ENCODE peak calls at places on chromosomes 2 and 18, in nine cellular contexts. V is K562, R is hepatocyte, F is MCF 10A, U is activated B cell treated with CpG ODN at 0.5 μM for 24 hours, S is dorsolateral prefrontal cortex, W is fibroblast of mammary gland, J is heart right ventricle, T is neural crest cell. C is an unnamed sample.

GRCh38 chr2:112869258-112869842 is 32.8 kb upstream of the IL1B start:
- DNase-seq in V (peak), R (peak), F (peak), U (no peak), S (no peak), W (peak), J (peak), T (no peak), C (no peak)

GRCh38 chr2:42450136-42450535 is 43.6 kb downstream of the KCNG3 start:
- DNase-seq in V (no peak), R (no peak), F (peak), U (no peak), S (no peak), W (no peak), J (no peak), T (no peak), C (no peak)

GRCh38 chr18:54916507-54916906 is 42.8 kb downstream of the CCDC68 start:
- DNase-seq in V (no peak), R (no peak), F (no peak), U (no peak), S (no peak), W (no peak), J (no peak), T (no peak), C (no peak)

GRCh38 chr18:72161686-72162085 is 382.5 kb downstream of the CBLN2 start:
- DNase-seq in V (no peak), R (no peak), F (peak), U (no peak), S (no peak), W (peak), J (no peak), T (no peak), C (no peak)

GRCh38 chr18:906416-907170 is 1.9 kb downstream of the ADCYAP1 start:
- DNase-seq in V (no peak), R (peak), F (no peak), U (no peak), S (no peak), W (no peak), J (no peak), T (no peak), C (peak)

GRCh38 chr2:155815851-155816250 is 516.7 kb downstream of the NR4A2 start:
- DNase-seq in V (peak), R (peak), F (peak), U (no peak), S (no peak), W (peak), J (no peak), T (no peak), C (peak)

GRCh38 chr18:41744664-41745063 is 210.4 kb upstream of the PIK3C3 start:
- DNase-seq in V (no peak), R (no peak), F (no peak), U (no peak), S (no peak), W (no peak), J (no peak), T (no peak), C (no peak)

GRCh38 chr18:44039216-44039615 is 641.5 kb upstream of the SETBP1 start:
- DNase-seq in V (no peak), R (no peak), F (no peak), U (no peak), S (no peak), W (peak), J (no peak), T (no peak), C (no peak)

GRCh38 chr2:37875332-37875976 is 49.6 kb upstream of the RMDN2 start:
- DNase-seq in V (no peak), R (no peak), F (no peak), U (no peak), S (no peak), W (no peak), J (no peak), T (peak), C (no peak)

GRCh38 chr2:147996828-147997227 is 23.7 kb downstream of the ORC4 start:
- DNase-seq in V (no peak), R (no peak), F (no peak), U (no peak), S (no peak), W (no peak), J (no peak), T (no peak), C (no peak)

GRCh38 chr2:109239720-109240119 is 110.7 kb downstream of the SH3RF3 start:
- DNase-seq in V (peak), R (peak), F (peak), U (no peak), S (no peak), W (peak), J (no peak), T (no peak), C (no peak)

GRCh38 chr2:168118733-168119518 is 128.5 kb downstream of the STK39 start:
- DNase-seq in V (peak), R (peak), F (peak), U (no peak), S (peak), W (peak), J (no peak), T (peak), C (no peak)

GRCh38 chr2:38978504-38978903 is 88.8 kb downstream of the ARHGEF33 start:
- DNase-seq in V (no peak), R (no peak), F (no peak), U (no peak), S (no peak), W (no peak), J (no peak), T (no peak), C (no peak)

GRCh38 chr2:227163998-227164744 is at the start of the genes COL4A3 and COL4A4:
- DNase-seq in V (no peak), R (peak), F (peak), U (peak), S (no peak), W (peak), J (peak), T (peak), C (peak)

GRCh38 chr2:202681688-202682205 is 47.0 kb downstream of the FAM117B start:
- DNase-seq in V (no peak), R (no peak), F (no peak), U (no peak), S (no peak), W (no peak), J (no peak), T (no peak), C (no peak)

GRCh38 chr2:231334981-231335380 is 60.5 kb upstream of the B3GNT7 start:
- DNase-seq in V (no peak), R (no peak), F (no peak), U (no peak), S (no peak), W (no peak), J (no peak), T (no peak), C (no peak)
- TF ChIP-seq CTCF in V (no peak), R (no peak), F (no peak), U (no peak), S (no peak), W (no peak), J (no peak), T (no peak), C (no peak)

GRCh38 chr2:145874466-145874865 is 1354.5 kb upstream of the ZEB2 start:
- DNase-seq in V (no peak), R (no peak), F (peak), U (no peak), S (no peak), W (peak), J (no peak), T (no peak), C (no peak)
- TF ChIP-seq CTCF in V (no peak), R (no peak), F (no peak), U (no peak), S (no peak), W (no peak), J (no peak), T (no peak), C (no peak)

GRCh38 chr2:33599175-33599942 is at the start of gene FAM98A:
- DNase-seq in V (peak), R (peak), F (peak), U (peak), S (peak), W (peak), J (peak), T (peak), C (peak)
- TF ChIP-seq CTCF in V (no peak), R (no peak), F (no peak), U (no peak), S (peak), W (no peak), J (no peak), T (peak), C (peak)

DNA sequence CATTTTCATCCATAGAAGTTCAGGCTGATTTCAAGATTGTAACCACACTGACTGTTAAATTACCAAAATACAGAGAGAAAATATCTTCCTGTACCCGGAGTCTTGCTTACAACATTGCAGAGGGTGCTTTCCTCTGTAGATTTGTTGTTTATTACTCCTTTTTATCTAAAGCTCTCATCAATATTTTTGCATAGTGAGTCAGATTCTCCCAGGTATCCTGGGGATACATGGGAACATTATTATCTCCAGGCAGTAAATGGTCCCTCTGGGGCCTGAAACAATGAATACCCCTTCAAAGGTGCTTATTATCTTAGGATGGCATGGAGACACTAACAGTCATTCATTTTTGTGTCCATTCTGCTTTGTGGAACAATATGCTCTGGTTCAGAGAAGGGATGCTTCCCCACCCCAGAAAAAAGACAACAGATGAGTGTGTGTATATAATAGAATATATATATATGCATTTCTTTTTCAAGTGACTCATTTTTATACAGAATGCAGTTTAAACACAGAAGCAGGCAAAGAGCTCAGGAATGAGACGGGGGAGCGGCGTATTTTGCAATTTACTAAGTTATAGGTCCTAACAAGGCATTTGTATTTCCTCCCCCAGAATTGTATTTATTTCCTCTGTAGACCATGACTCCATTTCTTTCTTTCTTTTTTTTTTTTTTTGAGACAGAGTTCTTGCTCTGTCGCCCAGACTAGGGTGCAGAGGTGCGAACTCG is 424.7 kb upstream of the ZEB2 start:
- DNase-seq in V (no peak), R (no peak), F (peak), U (no peak), S (no peak), W (no peak), J (no peak), T (no peak), C (no peak)
- TF ChIP-seq CTCF in V (no peak), R (no peak), F (no peak), U (no peak), S (no peak), W (no peak), J (no peak), T (no peak), C (no peak)

GRCh38 chr2:235638541-235639192 is 144.8 kb downstream of the AGAP1 start:
- DNase-seq in V (no peak), R (no peak), F (no peak), U (no peak), S (no peak), W (no peak), J (no peak), T (no peak), C (no peak)
- TF ChIP-seq CTCF in V (peak), R (peak), F (no peak), U (no peak), S (no peak), W (peak), J (no peak), T (no peak), C (no peak)

DNA sequence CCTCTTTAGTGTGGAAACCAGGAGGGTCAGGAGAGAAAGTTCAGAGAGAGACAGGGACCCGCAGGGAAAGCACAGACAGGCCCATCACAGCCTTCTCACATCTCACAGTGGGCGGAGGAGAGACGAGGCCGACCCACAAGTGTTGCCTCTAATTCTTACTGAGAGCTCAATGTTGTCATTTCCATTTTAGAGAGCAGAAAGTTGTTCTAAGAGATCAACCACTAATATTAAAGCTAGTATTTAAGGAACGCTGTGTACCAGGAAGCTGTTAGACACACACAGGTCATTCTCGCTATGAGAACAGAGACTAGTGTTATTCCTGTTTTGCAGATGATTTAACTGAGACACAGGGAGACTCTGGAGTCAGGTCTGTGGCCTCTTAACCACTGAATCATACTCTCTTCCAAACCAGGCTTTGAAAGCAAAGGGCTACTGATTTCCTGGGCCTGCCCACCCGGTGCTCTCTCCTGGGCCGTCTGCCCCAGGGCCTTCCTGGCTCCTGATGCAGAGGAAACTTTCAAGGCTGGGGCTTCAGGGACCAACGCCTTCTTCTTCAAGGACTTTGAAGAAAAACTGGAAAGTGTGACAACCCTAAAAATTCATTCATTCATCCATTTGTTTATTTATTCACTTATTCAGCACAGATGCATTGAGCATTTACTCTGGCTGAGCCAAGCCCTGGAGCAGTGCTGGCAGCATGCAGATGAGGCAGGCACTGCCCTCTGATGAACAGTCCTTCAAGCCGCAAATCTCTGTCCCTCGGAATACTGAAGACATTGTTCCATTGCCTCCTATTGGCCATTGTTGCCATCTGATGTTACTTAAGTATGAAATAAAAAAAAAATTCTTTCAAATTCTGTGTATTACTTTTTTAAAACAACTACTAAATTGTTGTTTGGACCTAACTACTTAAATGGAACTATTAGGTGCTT is 37.2 kb upstream of the BIN1 start:
- DNase-seq in V (no peak), R (no peak), F (peak), U (no peak), S (no peak), W (peak), J (no peak), T (no peak), C (no peak)
- TF ChIP-seq CTCF in V (no peak), R (no peak), F (no peak), U (no peak), S (peak), W (no peak), J (no peak), T (no peak), C (no peak)

DNA sequence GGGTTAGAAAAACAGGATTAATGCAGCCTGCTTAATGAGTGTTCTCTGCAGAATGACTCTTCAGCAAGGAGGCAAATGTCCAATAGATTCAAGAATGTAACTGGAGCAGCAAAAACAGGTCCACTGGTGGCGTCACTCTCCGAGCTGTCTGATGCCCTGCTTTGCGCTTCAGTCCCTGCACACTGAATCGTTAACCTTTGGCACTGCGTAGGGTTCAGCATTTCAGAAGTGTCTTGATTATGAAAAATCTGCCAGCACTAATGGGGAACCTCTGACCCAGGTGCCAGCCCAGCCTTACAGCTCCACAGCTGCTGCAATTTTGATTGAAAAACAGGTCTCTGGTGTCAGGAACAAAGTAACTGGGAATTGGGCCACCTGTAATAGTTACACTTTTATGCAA is 209.5 kb downstream of the TDRD15 start:
- DNase-seq in V (no peak), R (no peak), F (no peak), U (no peak), S (no peak), W (no peak), J (no peak), T (no peak), C (no peak)
- TF ChIP-seq CTCF in V (no peak), R (no peak), F (no peak), U (no peak), S (no peak), W (no peak), J (no peak), T (no peak), C (no peak)

DNA sequence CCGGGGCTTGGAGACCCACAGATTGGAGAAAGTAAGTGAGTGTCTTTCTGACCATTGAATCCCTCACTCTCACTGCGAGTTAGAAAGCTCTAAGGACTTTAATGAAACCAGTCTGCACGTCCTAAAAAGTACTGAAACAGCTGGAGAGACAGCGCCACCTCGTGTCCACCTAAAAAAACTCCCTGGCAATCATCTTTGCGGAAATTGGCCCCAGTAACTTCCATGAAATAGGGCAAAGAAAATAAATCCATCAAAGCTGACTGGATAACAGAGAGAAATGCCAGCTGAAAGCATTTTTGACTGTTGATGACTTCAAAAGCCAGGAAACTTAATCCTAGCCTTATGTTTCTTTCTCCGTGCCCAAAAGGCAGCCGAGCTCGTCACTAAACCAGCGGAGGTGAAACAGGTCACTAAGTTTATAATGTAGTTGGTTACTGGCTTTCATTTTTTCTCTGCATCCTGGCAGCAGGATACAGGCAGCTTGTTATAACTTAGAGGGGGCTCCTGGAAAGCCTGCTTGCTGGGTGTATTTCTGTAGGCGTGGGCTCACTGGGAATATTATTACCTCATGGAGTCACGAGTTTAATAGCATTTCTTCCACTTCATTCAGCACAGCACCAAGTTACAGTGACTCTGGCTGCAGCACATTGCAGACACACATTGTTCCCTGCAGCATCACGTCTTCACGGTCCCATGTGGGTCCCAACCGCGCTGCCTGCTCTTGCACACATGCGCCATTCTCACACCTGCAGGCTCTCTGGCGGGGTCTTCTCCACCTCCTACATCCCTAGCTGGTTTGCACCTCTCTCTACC is 266.5 kb downstream of the HRH4 start:
- DNase-seq in V (peak), R (peak), F (peak), U (no peak), S (peak), W (peak), J (peak), T (peak), C (peak)
- TF ChIP-seq CTCF in V (peak), R (peak), F (peak), U (no peak), S (peak), W (peak), J (peak), T (peak), C (peak)

GRCh38 chr18:28637897-28638296 is 461.0 kb upstream of the CDH2 start:
- DNase-seq in V (no peak), R (no peak), F (no peak), U (no peak), S (no peak), W (no peak), J (no peak), T (no peak), C (no peak)
- TF ChIP-seq CTCF in V (no peak), R (peak), F (no peak), U (no peak), S (no peak), W (no peak), J (no peak), T (peak), C (peak)

DNA sequence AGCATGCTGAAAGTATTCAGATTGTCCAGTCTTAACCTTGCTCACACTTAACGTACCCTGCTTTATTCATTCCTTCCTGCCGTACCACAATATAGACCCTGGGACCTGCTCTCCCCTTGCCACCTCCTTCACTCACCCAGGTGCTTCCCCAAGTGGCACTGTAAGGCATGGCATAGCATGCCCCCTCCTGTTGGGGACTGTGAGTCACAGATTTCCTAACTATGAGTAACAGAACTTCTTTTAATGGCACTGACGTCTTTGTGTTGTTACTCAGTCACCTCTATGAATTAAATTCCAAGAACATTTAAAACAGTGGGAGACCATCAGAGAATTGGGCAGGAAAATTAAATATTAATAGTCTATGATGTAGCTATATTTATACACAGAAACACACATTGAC is 117.2 kb downstream of the CTNNA2 start:
- DNase-seq in V (no peak), R (peak), F (peak), U (no peak), S (no peak), W (peak), J (no peak), T (no peak), C (no peak)
- TF ChIP-seq CTCF in V (no peak), R (no peak), F (peak), U (no peak), S (no peak), W (no peak), J (no peak), T (no peak), C (no peak)